ENCODE peak calls at places on chromosomes 7 and 10, in seven cellular contexts. One of them, this sample, is unnamed.
A peak's percentile ranks its signal among the peaks of the same experiment; 100 is the strongest.

GRCh38 chr10:98225000-98225399 is 43.0 kb downstream of the LOXL4 start:
- DNase-seq in nucleus accumbens: no peak
- DNase-seq in CD4-positive, alpha-beta T cell: no peak
- DNase-seq in T-helper 9 cell: no peak
- DNase-seq in fibroblast of villous mesenchyme: no peak
- DNase-seq in stimulated activated CD8-positive, alpha-beta memory T cell treated with anti-CD3 and anti-CD28 coated beads, Interleukin-4, amount 100 ng/mL, for 1 hour: no peak
- DNase-seq in RPMI8226: no peak
- DNase-seq in this sample: no peak

GRCh38 chr10:6050801-6051445 is 11.2 kb downstream of the IL2RA start:
- DNase-seq in T-helper 9 cell: peak; percentile 88
- DNase-seq in fibroblast of villous mesenchyme: peak; percentile 80
- DNase-seq in nucleus accumbens: no peak
- DNase-seq in RPMI8226: peak; percentile 91
- DNase-seq in CD4-positive, alpha-beta T cell: peak; percentile 72
- DNase-seq in stimulated activated CD8-positive, alpha-beta memory T cell treated with anti-CD3 and anti-CD28 coated beads, Interleukin-4, amount 100 ng/mL, for 1 hour: peak; percentile 59
- DNase-seq in this sample: no peak

GRCh38 chr7:100162874-100163533 is 4.5 kb upstream of the TRAPPC14 start:
- DNase-seq in RPMI8226: peak; percentile 31
- DNase-seq in fibroblast of villous mesenchyme: no peak
- DNase-seq in CD4-positive, alpha-beta T cell: no peak
- DNase-seq in T-helper 9 cell: no peak
- DNase-seq in nucleus accumbens: no peak
- DNase-seq in stimulated activated CD8-positive, alpha-beta memory T cell treated with anti-CD3 and anti-CD28 coated beads, Interleukin-4, amount 100 ng/mL, for 1 hour: no peak
- DNase-seq in this sample: no peak

GRCh38 chr10:103812431-103812830 is 42.9 kb downstream of the SH3PXD2A start:
- DNase-seq in RPMI8226: no peak
- DNase-seq in stimulated activated CD8-positive, alpha-beta memory T cell treated with anti-CD3 and anti-CD28 coated beads, Interleukin-4, amount 100 ng/mL, for 1 hour: no peak
- DNase-seq in fibroblast of villous mesenchyme: peak; percentile 9
- DNase-seq in T-helper 9 cell: no peak
- DNase-seq in nucleus accumbens: no peak
- DNase-seq in CD4-positive, alpha-beta T cell: no peak
- DNase-seq in this sample: no peak

GRCh38 chr10:114881462-114881861 is 56.5 kb upstream of the TRUB1 start:
- DNase-seq in nucleus accumbens: no peak
- DNase-seq in T-helper 9 cell: no peak
- DNase-seq in CD4-positive, alpha-beta T cell: no peak
- DNase-seq in RPMI8226: no peak
- DNase-seq in stimulated activated CD8-positive, alpha-beta memory T cell treated with anti-CD3 and anti-CD28 coated beads, Interleukin-4, amount 100 ng/mL, for 1 hour: no peak
- DNase-seq in fibroblast of villous mesenchyme: peak; percentile 78
- DNase-seq in this sample: no peak

GRCh38 chr7:55086413-55087201 is 67.8 kb downstream of the EGFR start:
- DNase-seq in fibroblast of villous mesenchyme: peak; percentile 83
- DNase-seq in stimulated activated CD8-positive, alpha-beta memory T cell treated with anti-CD3 and anti-CD28 coated beads, Interleukin-4, amount 100 ng/mL, for 1 hour: no peak
- DNase-seq in nucleus accumbens: peak; percentile 56
- DNase-seq in CD4-positive, alpha-beta T cell: no peak
- DNase-seq in RPMI8226: peak; percentile 23
- DNase-seq in T-helper 9 cell: no peak
- DNase-seq in this sample: no peak

GRCh38 chr7:11237742-11238141 is 264.1 kb downstream of the PHF14 start:
- DNase-seq in RPMI8226: no peak
- DNase-seq in fibroblast of villous mesenchyme: no peak
- DNase-seq in CD4-positive, alpha-beta T cell: no peak
- DNase-seq in T-helper 9 cell: no peak
- DNase-seq in stimulated activated CD8-positive, alpha-beta memory T cell treated with anti-CD3 and anti-CD28 coated beads, Interleukin-4, amount 100 ng/mL, for 1 hour: no peak
- DNase-seq in nucleus accumbens: no peak
- DNase-seq in this sample: no peak

GRCh38 chr10:132396495-132397035 is 435 bp upstream of the PWWP2B start:
- DNase-seq in T-helper 9 cell: peak; percentile 64
- DNase-seq in nucleus accumbens: peak; percentile 17
- DNase-seq in fibroblast of villous mesenchyme: peak; percentile 54
- DNase-seq in stimulated activated CD8-positive, alpha-beta memory T cell treated with anti-CD3 and anti-CD28 coated beads, Interleukin-4, amount 100 ng/mL, for 1 hour: no peak
- DNase-seq in RPMI8226: peak; percentile 49
- DNase-seq in CD4-positive, alpha-beta T cell: peak; percentile 45
- DNase-seq in this sample: no peak

GRCh38 chr7:157616426-157616825 is 279.6 kb downstream of the DNAJB6 start:
- DNase-seq in stimulated activated CD8-positive, alpha-beta memory T cell treated with anti-CD3 and anti-CD28 coated beads, Interleukin-4, amount 100 ng/mL, for 1 hour: no peak
- DNase-seq in fibroblast of villous mesenchyme: no peak
- DNase-seq in nucleus accumbens: no peak
- DNase-seq in RPMI8226: no peak
- DNase-seq in CD4-positive, alpha-beta T cell: no peak
- DNase-seq in T-helper 9 cell: no peak
- DNase-seq in this sample: no peak

GRCh38 chr10:125266966-125267365 is 106.6 kb upstream of the CTBP2 start:
- DNase-seq in CD4-positive, alpha-beta T cell: no peak
- DNase-seq in T-helper 9 cell: no peak
- DNase-seq in stimulated activated CD8-positive, alpha-beta memory T cell treated with anti-CD3 and anti-CD28 coated beads, Interleukin-4, amount 100 ng/mL, for 1 hour: no peak
- DNase-seq in RPMI8226: no peak
- DNase-seq in fibroblast of villous mesenchyme: no peak
- DNase-seq in nucleus accumbens: no peak
- DNase-seq in this sample: no peak

GRCh38 chr7:24912874-24913514 is 67.0 kb downstream of the OSBPL3 start:
- DNase-seq in T-helper 9 cell: no peak
- DNase-seq in CD4-positive, alpha-beta T cell: no peak
- DNase-seq in stimulated activated CD8-positive, alpha-beta memory T cell treated with anti-CD3 and anti-CD28 coated beads, Interleukin-4, amount 100 ng/mL, for 1 hour: no peak
- DNase-seq in RPMI8226: peak; percentile 83
- DNase-seq in fibroblast of villous mesenchyme: no peak
- DNase-seq in nucleus accumbens: no peak
- DNase-seq in this sample: no peak

GRCh38 chr7:44100458-44101303 is 3.5 kb upstream of the AEBP1 start:
- DNase-seq in stimulated activated CD8-positive, alpha-beta memory T cell treated with anti-CD3 and anti-CD28 coated beads, Interleukin-4, amount 100 ng/mL, for 1 hour: no peak
- DNase-seq in RPMI8226: no peak
- DNase-seq in fibroblast of villous mesenchyme: peak; percentile 94
- DNase-seq in nucleus accumbens: peak; percentile 60
- DNase-seq in T-helper 9 cell: no peak
- DNase-seq in CD4-positive, alpha-beta T cell: no peak
- DNase-seq in this sample: no peak

GRCh38 chr7:710161-710560 is 16.3 kb upstream of the DNAAF5 start:
- DNase-seq in nucleus accumbens: no peak
- DNase-seq in CD4-positive, alpha-beta T cell: no peak
- DNase-seq in RPMI8226: no peak
- DNase-seq in fibroblast of villous mesenchyme: no peak
- DNase-seq in T-helper 9 cell: no peak
- DNase-seq in stimulated activated CD8-positive, alpha-beta memory T cell treated with anti-CD3 and anti-CD28 coated beads, Interleukin-4, amount 100 ng/mL, for 1 hour: no peak
- DNase-seq in this sample: no peak

GRCh38 chr7:155228894-155229293 is 68.8 kb upstream of the INSIG1 start:
- DNase-seq in T-helper 9 cell: no peak
- DNase-seq in nucleus accumbens: no peak
- DNase-seq in RPMI8226: no peak
- DNase-seq in fibroblast of villous mesenchyme: no peak
- DNase-seq in CD4-positive, alpha-beta T cell: no peak
- DNase-seq in stimulated activated CD8-positive, alpha-beta memory T cell treated with anti-CD3 and anti-CD28 coated beads, Interleukin-4, amount 100 ng/mL, for 1 hour: no peak
- DNase-seq in this sample: no peak

GRCh38 chr10:52443419-52444388 is 129.6 kb downstream of the DKK1 start:
- DNase-seq in RPMI8226: no peak
- DNase-seq in T-helper 9 cell: no peak
- DNase-seq in CD4-positive, alpha-beta T cell: no peak
- DNase-seq in fibroblast of villous mesenchyme: peak; percentile 92
- DNase-seq in stimulated activated CD8-positive, alpha-beta memory T cell treated with anti-CD3 and anti-CD28 coated beads, Interleukin-4, amount 100 ng/mL, for 1 hour: no peak
- DNase-seq in nucleus accumbens: no peak
- DNase-seq in this sample: no peak

GRCh38 chr10:23918839-23919238 is 290.1 kb upstream of the KIAA1217 start:
- DNase-seq in nucleus accumbens: no peak
- DNase-seq in RPMI8226: no peak
- DNase-seq in CD4-positive, alpha-beta T cell: no peak
- DNase-seq in T-helper 9 cell: no peak
- DNase-seq in stimulated activated CD8-positive, alpha-beta memory T cell treated with anti-CD3 and anti-CD28 coated beads, Interleukin-4, amount 100 ng/mL, for 1 hour: no peak
- DNase-seq in fibroblast of villous mesenchyme: no peak
- DNase-seq in this sample: no peak

GRCh38 chr7:133936074-133936473 is 191.1 kb upstream of the LRGUK start:
- DNase-seq in T-helper 9 cell: no peak
- DNase-seq in CD4-positive, alpha-beta T cell: no peak
- DNase-seq in nucleus accumbens: no peak
- DNase-seq in fibroblast of villous mesenchyme: peak; percentile 71
- DNase-seq in stimulated activated CD8-positive, alpha-beta memory T cell treated with anti-CD3 and anti-CD28 coated beads, Interleukin-4, amount 100 ng/mL, for 1 hour: no peak
- DNase-seq in RPMI8226: no peak
- DNase-seq in this sample: no peak

GRCh38 chr10:230758-231157 is 95.5 kb downstream of the ZMYND11 start:
- DNase-seq in fibroblast of villous mesenchyme: no peak
- DNase-seq in stimulated activated CD8-positive, alpha-beta memory T cell treated with anti-CD3 and anti-CD28 coated beads, Interleukin-4, amount 100 ng/mL, for 1 hour: no peak
- DNase-seq in nucleus accumbens: no peak
- DNase-seq in RPMI8226: no peak
- DNase-seq in T-helper 9 cell: no peak
- DNase-seq in CD4-positive, alpha-beta T cell: no peak
- DNase-seq in this sample: no peak

GRCh38 chr10:114767589-114768393 is 53.8 kb upstream of the FHIP2A start:
- DNase-seq in stimulated activated CD8-positive, alpha-beta memory T cell treated with anti-CD3 and anti-CD28 coated beads, Interleukin-4, amount 100 ng/mL, for 1 hour: no peak
- DNase-seq in fibroblast of villous mesenchyme: no peak
- DNase-seq in T-helper 9 cell: peak; percentile 5
- DNase-seq in CD4-positive, alpha-beta T cell: no peak
- DNase-seq in nucleus accumbens: no peak
- DNase-seq in RPMI8226: peak; percentile 76
- DNase-seq in this sample: no peak

GRCh38 chr7:152760384-152761115 is 998 bp downstream of the ACTR3B start:
- DNase-seq in T-helper 9 cell: no peak
- DNase-seq in CD4-positive, alpha-beta T cell: no peak
- DNase-seq in stimulated activated CD8-positive, alpha-beta memory T cell treated with anti-CD3 and anti-CD28 coated beads, Interleukin-4, amount 100 ng/mL, for 1 hour: no peak
- DNase-seq in RPMI8226: peak; percentile 25
- DNase-seq in fibroblast of villous mesenchyme: no peak
- DNase-seq in nucleus accumbens: no peak
- DNase-seq in this sample: no peak

GRCh38 chr10:79331709-79332108 is 15.6 kb upstream of the PPIF start:
- DNase-seq in nucleus accumbens: no peak
- DNase-seq in stimulated activated CD8-positive, alpha-beta memory T cell treated with anti-CD3 and anti-CD28 coated beads, Interleukin-4, amount 100 ng/mL, for 1 hour: no peak
- DNase-seq in CD4-positive, alpha-beta T cell: peak; percentile 21
- DNase-seq in fibroblast of villous mesenchyme: peak; percentile 82
- DNase-seq in T-helper 9 cell: peak; percentile 52
- DNase-seq in RPMI8226: no peak
- DNase-seq in this sample: no peak

GRCh38 chr10:68142761-68143160 is 33.5 kb downstream of the MYPN start:
- DNase-seq in T-helper 9 cell: no peak
- DNase-seq in CD4-positive, alpha-beta T cell: no peak
- DNase-seq in fibroblast of villous mesenchyme: no peak
- DNase-seq in nucleus accumbens: no peak
- DNase-seq in stimulated activated CD8-positive, alpha-beta memory T cell treated with anti-CD3 and anti-CD28 coated beads, Interleukin-4, amount 100 ng/mL, for 1 hour: no peak
- DNase-seq in RPMI8226: no peak
- DNase-seq in this sample: no peak

GRCh38 chr7:86925221-86925620 is 134.2 kb downstream of the ELAPOR2 start:
- DNase-seq in CD4-positive, alpha-beta T cell: no peak
- DNase-seq in stimulated activated CD8-positive, alpha-beta memory T cell treated with anti-CD3 and anti-CD28 coated beads, Interleukin-4, amount 100 ng/mL, for 1 hour: no peak
- DNase-seq in T-helper 9 cell: no peak
- DNase-seq in RPMI8226: peak; percentile 9
- DNase-seq in fibroblast of villous mesenchyme: no peak
- DNase-seq in nucleus accumbens: no peak
- DNase-seq in this sample: no peak

GRCh38 chr7:140621326-140622035 is 19.1 kb downstream of the DENND2A start:
- DNase-seq in RPMI8226: no peak
- DNase-seq in nucleus accumbens: no peak
- DNase-seq in fibroblast of villous mesenchyme: no peak
- DNase-seq in T-helper 9 cell: no peak
- DNase-seq in stimulated activated CD8-positive, alpha-beta memory T cell treated with anti-CD3 and anti-CD28 coated beads, Interleukin-4, amount 100 ng/mL, for 1 hour: no peak
- DNase-seq in CD4-positive, alpha-beta T cell: no peak
- DNase-seq in this sample: no peak

GRCh38 chr10:21721000-21721670 is 187.1 kb downstream of the MLLT10 start:
- DNase-seq in RPMI8226: no peak
- DNase-seq in T-helper 9 cell: no peak
- DNase-seq in nucleus accumbens: no peak
- DNase-seq in fibroblast of villous mesenchyme: peak; percentile 57
- DNase-seq in CD4-positive, alpha-beta T cell: no peak
- DNase-seq in stimulated activated CD8-positive, alpha-beta memory T cell treated with anti-CD3 and anti-CD28 coated beads, Interleukin-4, amount 100 ng/mL, for 1 hour: no peak
- DNase-seq in this sample: no peak

GRCh38 chr7:139930286-139930965 is 101.4 kb downstream of the TBXAS1 start:
- DNase-seq in RPMI8226: no peak
- DNase-seq in stimulated activated CD8-positive, alpha-beta memory T cell treated with anti-CD3 and anti-CD28 coated beads, Interleukin-4, amount 100 ng/mL, for 1 hour: no peak
- DNase-seq in T-helper 9 cell: no peak
- DNase-seq in nucleus accumbens: no peak
- DNase-seq in CD4-positive, alpha-beta T cell: no peak
- DNase-seq in fibroblast of villous mesenchyme: peak; percentile 36
- DNase-seq in this sample: no peak

GRCh38 chr10:22711373-22711772 is 3.0 kb downstream of the PIP4K2A start:
- DNase-seq in CD4-positive, alpha-beta T cell: no peak
- DNase-seq in nucleus accumbens: no peak
- DNase-seq in fibroblast of villous mesenchyme: no peak
- DNase-seq in T-helper 9 cell: no peak
- DNase-seq in RPMI8226: peak; percentile 62
- DNase-seq in stimulated activated CD8-positive, alpha-beta memory T cell treated with anti-CD3 and anti-CD28 coated beads, Interleukin-4, amount 100 ng/mL, for 1 hour: no peak
- DNase-seq in this sample: no peak

GRCh38 chr10:7706534-7707073 is 3.5 kb downstream of the ITIH2 start:
- DNase-seq in fibroblast of villous mesenchyme: no peak
- DNase-seq in stimulated activated CD8-positive, alpha-beta memory T cell treated with anti-CD3 and anti-CD28 coated beads, Interleukin-4, amount 100 ng/mL, for 1 hour: no peak
- DNase-seq in nucleus accumbens: no peak
- DNase-seq in RPMI8226: no peak
- DNase-seq in CD4-positive, alpha-beta T cell: no peak
- DNase-seq in T-helper 9 cell: no peak
- DNase-seq in this sample: no peak

GRCh38 chr10:31083765-31084184 is 52.1 kb upstream of the ZNF438 start:
- DNase-seq in RPMI8226: peak; percentile 58
- DNase-seq in CD4-positive, alpha-beta T cell: peak; percentile 26
- DNase-seq in fibroblast of villous mesenchyme: no peak
- DNase-seq in T-helper 9 cell: peak; percentile 18
- DNase-seq in stimulated activated CD8-positive, alpha-beta memory T cell treated with anti-CD3 and anti-CD28 coated beads, Interleukin-4, amount 100 ng/mL, for 1 hour: no peak
- DNase-seq in nucleus accumbens: peak; percentile 12
- DNase-seq in this sample: no peak

GRCh38 chr7:114830952-114831351 is 90.9 kb upstream of the MDFIC start:
- DNase-seq in stimulated activated CD8-positive, alpha-beta memory T cell treated with anti-CD3 and anti-CD28 coated beads, Interleukin-4, amount 100 ng/mL, for 1 hour: no peak
- DNase-seq in nucleus accumbens: no peak
- DNase-seq in T-helper 9 cell: no peak
- DNase-seq in RPMI8226: no peak
- DNase-seq in CD4-positive, alpha-beta T cell: no peak
- DNase-seq in fibroblast of villous mesenchyme: no peak
- DNase-seq in this sample: no peak

GRCh38 chr7:143499246-143499645 is 21.6 kb downstream of the TAS2R41 start:
- DNase-seq in nucleus accumbens: no peak
- DNase-seq in RPMI8226: no peak
- DNase-seq in T-helper 9 cell: no peak
- DNase-seq in fibroblast of villous mesenchyme: peak; percentile 31
- DNase-seq in stimulated activated CD8-positive, alpha-beta memory T cell treated with anti-CD3 and anti-CD28 coated beads, Interleukin-4, amount 100 ng/mL, for 1 hour: no peak
- DNase-seq in CD4-positive, alpha-beta T cell: no peak
- DNase-seq in this sample: no peak

GRCh38 chr10:51964630-51965029 is 265.2 kb upstream of the CSTF2T start:
- DNase-seq in RPMI8226: no peak
- DNase-seq in stimulated activated CD8-positive, alpha-beta memory T cell treated with anti-CD3 and anti-CD28 coated beads, Interleukin-4, amount 100 ng/mL, for 1 hour: no peak
- DNase-seq in fibroblast of villous mesenchyme: peak; percentile 3
- DNase-seq in T-helper 9 cell: no peak
- DNase-seq in nucleus accumbens: no peak
- DNase-seq in CD4-positive, alpha-beta T cell: no peak
- DNase-seq in this sample: no peak

GRCh38 chr7:92448185-92448747 is 984 bp downstream of the GATAD1 start:
- DNase-seq in stimulated activated CD8-positive, alpha-beta memory T cell treated with anti-CD3 and anti-CD28 coated beads, Interleukin-4, amount 100 ng/mL, for 1 hour: no peak
- DNase-seq in RPMI8226: peak; percentile 74
- DNase-seq in T-helper 9 cell: peak; percentile 44
- DNase-seq in fibroblast of villous mesenchyme: peak; percentile 77
- DNase-seq in CD4-positive, alpha-beta T cell: peak; percentile 45
- DNase-seq in nucleus accumbens: peak; percentile 48
- DNase-seq in this sample: no peak

GRCh38 chr7:5626456-5626855 is 155.0 kb downstream of the RNF216 start:
- DNase-seq in stimulated activated CD8-positive, alpha-beta memory T cell treated with anti-CD3 and anti-CD28 coated beads, Interleukin-4, amount 100 ng/mL, for 1 hour: no peak
- DNase-seq in fibroblast of villous mesenchyme: no peak
- DNase-seq in T-helper 9 cell: no peak
- DNase-seq in nucleus accumbens: no peak
- DNase-seq in RPMI8226: no peak
- DNase-seq in CD4-positive, alpha-beta T cell: no peak
- DNase-seq in this sample: no peak

GRCh38 chr7:32507416-32507815 is 12.1 kb downstream of the AVL9 start:
- DNase-seq in T-helper 9 cell: no peak
- DNase-seq in RPMI8226: no peak
- DNase-seq in fibroblast of villous mesenchyme: peak; percentile 22
- DNase-seq in stimulated activated CD8-positive, alpha-beta memory T cell treated with anti-CD3 and anti-CD28 coated beads, Interleukin-4, amount 100 ng/mL, for 1 hour: no peak
- DNase-seq in nucleus accumbens: no peak
- DNase-seq in CD4-positive, alpha-beta T cell: no peak
- DNase-seq in this sample: no peak

GRCh38 chr7:70571403-70571911 is 560.5 kb upstream of the GALNT17 start:
- DNase-seq in fibroblast of villous mesenchyme: no peak
- DNase-seq in stimulated activated CD8-positive, alpha-beta memory T cell treated with anti-CD3 and anti-CD28 coated beads, Interleukin-4, amount 100 ng/mL, for 1 hour: no peak
- DNase-seq in T-helper 9 cell: no peak
- DNase-seq in nucleus accumbens: no peak
- DNase-seq in RPMI8226: no peak
- DNase-seq in CD4-positive, alpha-beta T cell: no peak
- DNase-seq in this sample: no peak

GRCh38 chr10:73244866-73245477 is 2.1 kb downstream of the DNAJC9 start:
- DNase-seq in CD4-positive, alpha-beta T cell: no peak
- DNase-seq in RPMI8226: no peak
- DNase-seq in fibroblast of villous mesenchyme: peak; percentile 44
- DNase-seq in nucleus accumbens: no peak
- DNase-seq in T-helper 9 cell: no peak
- DNase-seq in stimulated activated CD8-positive, alpha-beta memory T cell treated with anti-CD3 and anti-CD28 coated beads, Interleukin-4, amount 100 ng/mL, for 1 hour: no peak
- DNase-seq in this sample: no peak